ENCODE peak calls at places on chromosome 2, in four cellular contexts. J, O, C and B are unnamed samples.

GRCh38 chr2:173652311-173652710 is 297.6 kb downstream of the CDCA7 start:
- DNase-seq in C (peak; percentile 93), O (no peak), J (peak; percentile 62), B (peak; percentile 68)

GRCh38 chr2:37857485-37858196 is 67.4 kb upstream of the RMDN2 start:
- DNase-seq in O (no peak), J (no peak), C (no peak), B (no peak)

GRCh38 chr2:189341077-189341476 is 100.2 kb upstream of the WDR75 start:
- DNase-seq in C (no peak), O (no peak), J (no peak), B (no peak)

GRCh38 chr2:109128466-109129355 is at the start of gene SH3RF3:
- DNase-seq in C (peak; percentile 61), J (no peak), O (no peak), B (peak; percentile 71)

GRCh38 chr2:160994141-160995002 is 165.9 kb upstream of the TANK start:
- DNase-seq in C (peak; percentile 79), J (peak; percentile 77), O (peak; percentile 9), B (peak; percentile 70)

GRCh38 chr2:71538656-71539265 is 85.4 kb downstream of the DYSF start:
- DNase-seq in C (no peak), O (no peak), J (no peak), B (no peak)

GRCh38 chr2:75226617-75227016 is 27.3 kb upstream of the TACR1 start:
- DNase-seq in O (no peak), C (no peak), J (no peak), B (no peak)

GRCh38 chr2:42794271-42795046 is 2.1 kb upstream of the HAAO start:
- DNase-seq in J (no peak), C (peak; percentile 64), O (no peak), B (no peak)